ENCODE peak calls at places on chromosomes 1 and 21, in six cellular contexts. One of them, this sample, is unnamed.

GRCh38 chr1:220804202-220804586 is 17.5 kb downstream of the MTARC1 start:
- DNase-seq in K562: no peak
- DNase-seq in PC-3: no peak
- DNase-seq in heart left ventricle: no peak
- DNase-seq in fibroblast of pulmonary artery: no peak
- DNase-seq in breast epithelium: no peak
- DNase-seq in this sample: peak; percentile 43

GRCh38 chr1:2234762-2235113 is 6.6 kb downstream of the SKI start:
- DNase-seq in K562: peak; percentile 27
- DNase-seq in PC-3: no peak
- DNase-seq in heart left ventricle: no peak
- DNase-seq in fibroblast of pulmonary artery: no peak
- DNase-seq in breast epithelium: no peak
- DNase-seq in this sample: peak; percentile 90

GRCh38 chr1:184860985-184861754 is 106.5 kb upstream of the EDEM3 start:
- DNase-seq in K562: no peak
- DNase-seq in PC-3: no peak
- DNase-seq in heart left ventricle: peak; percentile 33
- DNase-seq in fibroblast of pulmonary artery: no peak
- DNase-seq in breast epithelium: no peak
- DNase-seq in this sample: no peak

GRCh38 chr21:15221799-15222386 is 157.1 kb upstream of the NRIP1 start:
- DNase-seq in K562: no peak
- DNase-seq in PC-3: peak; percentile 86
- DNase-seq in heart left ventricle: peak; percentile 74
- DNase-seq in fibroblast of pulmonary artery: peak; percentile 93
- DNase-seq in breast epithelium: no peak
- DNase-seq in this sample: no peak

GRCh38 chr1:1418464-1419362 is 2.4 kb downstream of the ANKRD65 start:
- DNase-seq in K562: no peak
- DNase-seq in PC-3: no peak
- DNase-seq in heart left ventricle: no peak
- DNase-seq in fibroblast of pulmonary artery: no peak
- DNase-seq in breast epithelium: no peak
- DNase-seq in this sample: no peak

GRCh38 chr21:15023782-15024181 is 41.0 kb downstream of the NRIP1 start:
- DNase-seq in K562: no peak
- DNase-seq in PC-3: no peak
- DNase-seq in heart left ventricle: no peak
- DNase-seq in fibroblast of pulmonary artery: no peak
- DNase-seq in breast epithelium: no peak
- DNase-seq in this sample: no peak

GRCh38 chr1:7379445-7379971 is 391.6 kb upstream of the VAMP3 start:
- DNase-seq in K562: no peak
- DNase-seq in PC-3: peak; percentile 45
- DNase-seq in heart left ventricle: no peak
- DNase-seq in fibroblast of pulmonary artery: peak; percentile 80
- DNase-seq in breast epithelium: peak; percentile 68
- DNase-seq in this sample: peak; percentile 68

GRCh38 chr1:2587071-2587859 is 688 bp downstream of the PRXL2B start:
- DNase-seq in K562: no peak
- DNase-seq in PC-3: peak; percentile 35
- DNase-seq in heart left ventricle: peak; percentile 36
- DNase-seq in fibroblast of pulmonary artery: peak; percentile 25
- DNase-seq in breast epithelium: no peak
- DNase-seq in this sample: no peak

GRCh38 chr1:41272601-41273000 is 30.5 kb upstream of the SCMH1 start:
- DNase-seq in K562: no peak
- DNase-seq in PC-3: no peak
- DNase-seq in heart left ventricle: no peak
- DNase-seq in fibroblast of pulmonary artery: no peak
- DNase-seq in breast epithelium: no peak
- DNase-seq in this sample: no peak

GRCh38 chr1:230972855-230973271 is 5.8 kb downstream of the TTC13 start:
- DNase-seq in K562: no peak
- DNase-seq in PC-3: peak; percentile 53
- DNase-seq in heart left ventricle: no peak
- DNase-seq in fibroblast of pulmonary artery: no peak
- DNase-seq in breast epithelium: no peak
- DNase-seq in this sample: no peak

GRCh38 chr1:167764458-167765330 is 42.9 kb downstream of the MPZL1 start:
- DNase-seq in K562: no peak
- DNase-seq in PC-3: no peak
- DNase-seq in heart left ventricle: no peak
- DNase-seq in fibroblast of pulmonary artery: no peak
- DNase-seq in breast epithelium: no peak
- DNase-seq in this sample: no peak

GRCh38 chr1:22420456-22421053 is 31.1 kb upstream of the ZBTB40 start:
- DNase-seq in K562: peak; percentile 78
- DNase-seq in PC-3: peak; percentile 85
- DNase-seq in heart left ventricle: peak; percentile 87
- DNase-seq in fibroblast of pulmonary artery: peak; percentile 84
- DNase-seq in breast epithelium: peak; percentile 56
- DNase-seq in this sample: peak; percentile 68

GRCh38 chr1:16158025-16158424 is 2.2 kb upstream of the EPHA2 start:
- DNase-seq in K562: no peak
- DNase-seq in PC-3: no peak
- DNase-seq in heart left ventricle: no peak
- DNase-seq in fibroblast of pulmonary artery: no peak
- DNase-seq in breast epithelium: no peak
- DNase-seq in this sample: no peak

GRCh38 chr1:91940496-91940895 is 8.7 kb upstream of the BRDT start:
- DNase-seq in K562: no peak
- DNase-seq in PC-3: no peak
- DNase-seq in heart left ventricle: no peak
- DNase-seq in fibroblast of pulmonary artery: no peak
- DNase-seq in breast epithelium: no peak
- DNase-seq in this sample: no peak

GRCh38 chr1:175072131-175072941 is 4.7 kb downstream of the TNN start:
- DNase-seq in K562: no peak
- DNase-seq in PC-3: peak; percentile 25
- DNase-seq in heart left ventricle: peak; percentile 62
- DNase-seq in fibroblast of pulmonary artery: peak; percentile 45
- DNase-seq in breast epithelium: no peak
- DNase-seq in this sample: peak; percentile 15

GRCh38 chr1:4180066-4180735 is 280.1 kb upstream of the C1orf174 start:
- DNase-seq in K562: no peak
- DNase-seq in PC-3: no peak
- DNase-seq in heart left ventricle: no peak
- DNase-seq in fibroblast of pulmonary artery: no peak
- DNase-seq in breast epithelium: peak; percentile 11
- DNase-seq in this sample: no peak

GRCh38 chr1:233238884-233239432 is 56.6 kb downstream of the PCNX2 start:
- DNase-seq in K562: peak; percentile 16
- DNase-seq in PC-3: no peak
- DNase-seq in heart left ventricle: no peak
- DNase-seq in fibroblast of pulmonary artery: peak; percentile 53
- DNase-seq in breast epithelium: no peak
- DNase-seq in this sample: no peak
- TF ChIP-seq CTCF in K562: peak; percentile 24
- TF ChIP-seq CTCF in PC-3: no peak
- TF ChIP-seq CTCF in heart left ventricle: no peak
- TF ChIP-seq CTCF in fibroblast of pulmonary artery: peak; percentile 33
- TF ChIP-seq CTCF in breast epithelium: no peak
- TF ChIP-seq CTCF in this sample: no peak

DNA sequence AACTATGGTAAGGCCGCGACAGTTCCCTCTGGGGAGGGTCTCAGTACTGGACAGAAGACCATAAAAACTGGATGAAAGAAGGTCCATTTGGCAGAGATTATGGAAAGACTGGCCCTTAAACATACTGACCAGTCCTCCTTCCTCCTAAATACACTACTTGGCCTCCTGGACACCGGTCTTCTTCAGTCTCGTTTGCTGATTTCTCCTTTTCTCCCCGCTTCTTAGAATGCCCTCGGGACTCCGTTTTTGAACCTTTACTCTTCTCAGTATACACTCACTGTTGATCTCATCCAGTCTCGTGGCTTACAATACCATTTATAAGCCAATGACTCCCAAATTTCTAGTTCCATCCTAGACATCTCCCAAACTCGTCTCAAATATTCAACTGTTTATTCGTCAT is 694 bp upstream of the MRPL9 start:
- DNase-seq in K562: no peak
- DNase-seq in PC-3: no peak
- DNase-seq in heart left ventricle: no peak
- DNase-seq in fibroblast of pulmonary artery: no peak
- DNase-seq in breast epithelium: no peak
- DNase-seq in this sample: no peak
- H3K4me3 ChIP-seq in K562: peak overlapping the region; percentile 95
- H3K4me3 ChIP-seq in PC-3: peak overlapping the region; percentile 77
- H3K4me3 ChIP-seq in heart left ventricle: peak overlapping the region; percentile 78
- H3K4me3 ChIP-seq in fibroblast of pulmonary artery: peak overlapping the region; percentile 82
- H3K4me3 ChIP-seq in breast epithelium: peak overlapping the region; percentile 82
- H3K4me3 ChIP-seq in this sample: no peak overlapping the region

GRCh38 chr1:154992721-154993571 is 440 bp upstream of the LENEP start:
- DNase-seq in K562: peak; percentile 63
- DNase-seq in PC-3: peak; percentile 46
- DNase-seq in heart left ventricle: peak; percentile 20
- DNase-seq in fibroblast of pulmonary artery: peak; percentile 67
- DNase-seq in breast epithelium: no peak
- DNase-seq in this sample: no peak
- TF ChIP-seq CTCF in K562: peak; percentile 7
- TF ChIP-seq CTCF in PC-3: peak; percentile 47
- TF ChIP-seq CTCF in heart left ventricle: no peak
- TF ChIP-seq CTCF in fibroblast of pulmonary artery: peak; percentile 23
- TF ChIP-seq CTCF in breast epithelium: no peak
- TF ChIP-seq CTCF in this sample: no peak

GRCh38 chr1:186681136-186681535 is 913 bp upstream of the PTGS2 start:
- DNase-seq in K562: no peak
- DNase-seq in PC-3: no peak
- DNase-seq in heart left ventricle: no peak
- DNase-seq in fibroblast of pulmonary artery: no peak
- DNase-seq in breast epithelium: no peak
- DNase-seq in this sample: no peak
- H3K4me3 ChIP-seq in K562: no peak overlapping the region
- H3K4me3 ChIP-seq in PC-3: no peak overlapping the region
- H3K4me3 ChIP-seq in heart left ventricle: peak overlapping the region; percentile 68
- H3K4me3 ChIP-seq in fibroblast of pulmonary artery: peak overlapping the region; percentile 82
- H3K4me3 ChIP-seq in breast epithelium: peak overlapping the region; percentile 60
- H3K4me3 ChIP-seq in this sample: peak overlapping the region; percentile 66

GRCh38 chr1:104182251-104182650 is 432.6 kb downstream of the AMY1C start:
- DNase-seq in K562: no peak
- DNase-seq in PC-3: no peak
- DNase-seq in heart left ventricle: no peak
- DNase-seq in fibroblast of pulmonary artery: no peak
- DNase-seq in breast epithelium: no peak
- DNase-seq in this sample: no peak
- TF ChIP-seq CTCF in K562: no peak
- TF ChIP-seq CTCF in PC-3: no peak
- TF ChIP-seq CTCF in heart left ventricle: no peak
- TF ChIP-seq CTCF in fibroblast of pulmonary artery: no peak
- TF ChIP-seq CTCF in breast epithelium: no peak
- TF ChIP-seq CTCF in this sample: no peak